ENCODE peak calls at places on chromosomes 13 and 19, in six cellular contexts. L is effector memory CD4-positive, alpha-beta T cell; A is BJ; Q is CD4-positive, alpha-beta memory T cell; J is mucosa of descending colon; X is spleen. H is an unnamed sample.

GRCh38 chr13:110284809-110285519 is 22.0 kb downstream of the COL4A1 start:
- DNase-seq in L (no peak), A (no peak), Q (no peak), J (no peak), X (no peak), H (no peak)

GRCh38 chr13:36259361-36260137 is 38.1 kb downstream of the CCDC169 start:
- DNase-seq in L (no peak), A (no peak), Q (no peak), J (no peak), X (no peak), H (no peak)

GRCh38 chr19:38519168-38519567 is 85.7 kb downstream of the RYR1 start:
- DNase-seq in L (no peak), A (no peak), Q (no peak), J (no peak), X (no peak), H (no peak)

GRCh38 chr19:19211499-19212432 is at the start of gene NCAN:
- DNase-seq in L (no peak), A (no peak), Q (no peak), J (no peak), X (no peak), H (no peak)

GRCh38 chr19:39203372-39204341 is at the start of gene SYCN:
- DNase-seq in L (no peak), A (no peak), Q (no peak), J (no peak), X (no peak), H (no peak)

GRCh38 chr13:81602236-81602635 is 1261.3 kb upstream of the SPRY2 start:
- DNase-seq in L (no peak), A (no peak), Q (no peak), J (no peak), X (no peak), H (no peak)

GRCh38 chr19:21492932-21493906 is 12.2 kb upstream of the ZNF429 start:
- DNase-seq in L (no peak), A (no peak), Q (no peak), J (no peak), X (no peak), H (no peak)

GRCh38 chr13:33125821-33126570 is 109.8 kb downstream of the KL start:
- DNase-seq in L (no peak), A (peak; percentile 94), Q (no peak), J (no peak), X (no peak), H (peak; percentile 77)

GRCh38 chr19:11179716-11180297 is 17.5 kb downstream of the KANK2 start:
- DNase-seq in L (no peak), A (no peak), Q (no peak), J (no peak), X (no peak), H (no peak)

GRCh38 chr13:113084094-113084942 is 21.3 kb upstream of the F7 start:
- DNase-seq in L (no peak), A (no peak), Q (no peak), J (no peak), X (peak; percentile 59), H (no peak)

GRCh38 chr19:47446534-47447469 is 24.9 kb downstream of the SLC8A2 start:
- DNase-seq in L (no peak), A (no peak), Q (peak; percentile 48), J (peak; percentile 63), X (no peak), H (no peak)

GRCh38 chr13:33139186-33139585 is 123.0 kb downstream of the KL start:
- DNase-seq in L (no peak), A (no peak), Q (no peak), J (no peak), X (no peak), H (no peak)

GRCh38 chr13:35874704-35875103 is 256.5 kb downstream of the DCLK1 start:
- DNase-seq in L (no peak), A (no peak), Q (no peak), J (no peak), X (no peak), H (no peak)

GRCh38 chr13:24032674-24033073 is 127.8 kb upstream of the SPATA13 start:
- DNase-seq in L (no peak), A (no peak), Q (no peak), J (no peak), X (no peak), H (no peak)

GRCh38 chr13:92843549-92843948 is 383.1 kb upstream of the GPC6 start:
- DNase-seq in L (no peak), A (no peak), Q (no peak), J (no peak), X (no peak), H (no peak)

GRCh38 chr13:62294210-62294609 is 878.6 kb upstream of the PCDH20 start:
- DNase-seq in L (no peak), A (no peak), Q (no peak), J (no peak), X (no peak), H (no peak)

GRCh38 chr19:48739400-48739825 is 997 bp downstream of the RASIP1 start:
- DNase-seq in L (no peak), A (no peak), Q (peak; percentile 34), J (peak; percentile 50), X (no peak), H (no peak)

GRCh38 chr19:48739835-48740704 is at the start of gene RASIP1:
- DNase-seq in L (no peak), A (no peak), Q (peak; percentile 35), J (no peak), X (peak; percentile 83), H (no peak)

GRCh38 chr19:48738557-48739399 is 1.6 kb downstream of the RASIP1 start:
- DNase-seq in L (peak; percentile 90), A (peak; percentile 19), Q (peak; percentile 91), J (peak; percentile 98), X (peak; percentile 97), H (peak; percentile 94)

GRCh38 chr19:48740705-48741030 is 258 bp upstream of the RASIP1 start:
- DNase-seq in L (no peak), A (no peak), Q (no peak), J (no peak), X (no peak), H (no peak)

DNA sequence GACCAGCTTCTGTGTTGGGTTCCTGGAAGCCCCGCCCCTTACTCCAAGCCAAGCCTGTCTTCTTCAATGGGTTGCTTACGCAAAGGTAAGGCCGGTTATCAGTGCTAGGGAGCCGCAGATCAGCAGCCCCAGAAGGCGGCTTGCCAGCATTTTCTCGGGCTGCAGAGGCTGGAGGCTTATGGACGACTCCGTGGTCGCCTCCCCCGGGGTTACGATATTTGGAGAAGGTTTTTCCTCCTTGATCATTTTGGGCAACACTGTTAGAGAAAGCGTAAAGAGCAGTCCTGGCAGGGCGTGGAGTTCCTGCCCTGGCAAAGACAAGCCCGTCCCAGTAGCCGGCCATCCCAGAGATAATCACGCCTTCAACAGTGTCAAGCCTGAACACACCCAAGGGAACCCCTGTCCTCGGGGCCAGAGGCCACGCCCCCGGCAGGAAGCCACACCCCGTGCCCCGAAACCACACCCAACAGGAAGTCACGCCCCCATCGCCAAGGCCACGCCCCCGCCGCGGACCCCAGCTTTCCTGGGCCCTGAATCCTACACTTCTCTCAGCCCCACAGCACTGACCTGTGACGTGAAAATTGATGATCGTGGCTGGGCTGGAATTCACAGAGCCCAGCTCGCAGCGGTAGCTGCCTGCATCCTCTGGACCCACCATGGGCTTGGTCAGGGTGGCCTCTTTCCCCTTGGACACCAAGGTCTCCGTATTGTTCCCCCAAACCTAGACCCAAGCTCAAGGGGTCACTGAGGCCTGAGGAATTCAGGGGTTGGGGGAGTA is 1.0 kb upstream of the RASIP1 start:
- DNase-seq in L (no peak), A (no peak), Q (peak; percentile 35), J (peak; percentile 72), X (peak; percentile 80), H (peak; percentile 61)
- H3K4me3 ChIP-seq in L (no peak overlapping the region), A (no peak overlapping the region), Q (no peak overlapping the region), J (no peak overlapping the region), X (no peak overlapping the region), H (no peak overlapping the region)

DNA sequence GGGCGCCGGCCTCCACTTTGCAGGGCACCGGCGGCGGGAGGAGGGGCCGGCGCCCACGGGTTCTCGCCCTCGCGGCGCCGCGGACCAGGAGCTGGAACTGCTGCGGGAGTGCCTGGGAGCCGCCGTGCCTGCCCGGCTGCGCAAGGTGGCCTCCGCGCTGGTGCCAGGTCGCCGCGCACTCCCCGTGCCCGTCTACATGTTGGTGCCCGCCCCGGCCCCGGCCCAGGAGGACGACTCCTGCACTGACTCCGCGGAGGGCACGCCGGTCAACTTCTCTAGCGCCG is 11.8 kb downstream of the C19orf25 start:
- DNase-seq in L (no peak), A (no peak), Q (no peak), J (peak; percentile 23), X (peak; percentile 67), H (no peak)
- H3K4me3 ChIP-seq in L (no peak overlapping the region), A (no peak overlapping the region), Q (no peak overlapping the region), J (no peak overlapping the region), X (peak overlapping the region; percentile 4), H (no peak overlapping the region)

DNA sequence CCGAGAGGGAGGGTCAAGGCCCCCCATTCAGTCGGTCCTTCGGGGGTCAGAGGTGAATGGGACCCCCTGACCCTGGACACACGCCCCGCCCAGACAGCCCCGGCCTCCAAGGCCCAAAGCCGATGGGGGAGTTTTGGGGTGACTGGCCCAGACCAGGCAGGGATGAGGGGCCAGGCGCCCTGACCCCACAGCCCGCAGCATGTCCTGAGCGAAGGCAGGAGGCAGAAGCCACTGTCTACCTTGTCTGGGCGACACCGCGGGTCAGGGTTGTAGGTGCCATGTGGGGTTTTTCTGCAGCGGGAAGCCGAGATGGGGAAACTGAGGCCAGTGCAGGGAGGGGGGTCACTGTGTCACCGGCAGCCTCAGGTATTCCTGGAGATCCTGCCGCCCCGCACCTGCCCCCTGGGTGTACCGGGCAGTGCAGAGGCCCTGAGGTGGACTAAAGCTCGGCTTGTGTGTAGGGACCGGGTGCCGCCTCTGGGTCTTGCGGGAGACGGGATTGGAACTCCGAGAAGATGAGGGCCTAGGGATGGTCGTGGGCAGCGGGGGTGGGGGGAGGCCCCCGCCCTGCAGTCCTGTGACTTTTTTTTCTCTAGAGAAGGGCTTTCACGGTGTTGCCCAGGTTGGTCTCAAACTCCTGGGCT is 8.5 kb downstream of the ARID3A start:
- DNase-seq in L (no peak), A (no peak), Q (no peak), J (no peak), X (no peak), H (peak; percentile 33)
- H3K4me3 ChIP-seq in L (no peak overlapping the region), A (no peak overlapping the region), Q (no peak overlapping the region), J (no peak overlapping the region), X (no peak overlapping the region), H (no peak overlapping the region)

GRCh38 chr19:42115219-42115618 is 17.0 kb downstream of the POU2F2 start:
- DNase-seq in L (no peak), A (no peak), Q (peak; percentile 14), J (no peak), X (no peak), H (no peak)

GRCh38 chr19:42115705-42116104 is 16.5 kb downstream of the POU2F2 start:
- DNase-seq in L (no peak), A (no peak), Q (peak; percentile 6), J (no peak), X (no peak), H (no peak)

GRCh38 chr19:42114412-42114811 is 17.8 kb downstream of the POU2F2 start:
- DNase-seq in L (no peak), A (no peak), Q (peak; percentile 22), J (no peak), X (peak; percentile 87), H (no peak)

GRCh38 chr19:42116308-42117075 is 15.8 kb downstream of the POU2F2 start:
- DNase-seq in L (no peak), A (no peak), Q (peak; percentile 7), J (no peak), X (no peak), H (no peak)

DNA sequence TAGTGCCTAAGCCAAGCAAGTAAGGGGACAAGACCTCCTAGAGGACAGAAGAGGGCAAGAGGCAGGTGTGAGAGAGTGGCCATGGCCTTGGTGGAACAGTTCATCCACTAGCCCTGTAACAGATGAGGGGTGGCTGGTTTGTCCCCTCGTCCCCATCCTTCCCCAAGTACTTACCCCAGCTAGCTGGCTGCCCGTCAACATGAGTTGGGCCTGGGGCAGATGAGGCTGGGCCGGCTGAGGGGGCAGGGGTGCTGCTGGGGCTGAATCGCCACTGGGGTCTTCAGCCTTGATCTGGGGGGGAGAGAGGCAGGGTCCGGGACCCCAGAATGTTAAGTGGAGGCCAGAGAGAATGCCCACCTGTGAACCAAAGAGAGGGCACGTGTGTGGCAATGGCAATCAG is 15.2 kb downstream of the POU2F2 start:
- DNase-seq in L (no peak), A (no peak), Q (no peak), J (no peak), X (no peak), H (no peak)
- H3K4me3 ChIP-seq in L (no peak overlapping the region), A (no peak overlapping the region), Q (no peak overlapping the region), J (no peak overlapping the region), X (no peak overlapping the region), H (no peak overlapping the region)

H was measured in ovary.